ENCODE peak calls at places on chromosomes 5 and 9, in four cellular contexts. One of them, this sample, is unnamed. For H3K4me1, the result is how much of the 10 kb centered on the place peaks cover.

GRCh38 chr5:89064054-89064453 is 181.1 kb upstream of the MEF2C start:
- DNase-seq in H1: no peak
- DNase-seq in HepG2: no peak
- DNase-seq in K562: no peak
- DNase-seq in this sample: no peak

GRCh38 chr5:156208271-156208670 is 118.7 kb upstream of the SGCD start:
- DNase-seq in H1: no peak
- DNase-seq in K562: no peak
- DNase-seq in HepG2: no peak
- DNase-seq in this sample: no peak

GRCh38 chr9:81314525-81314924 is 374.8 kb downstream of the TLE1 start:
- DNase-seq in K562: no peak
- DNase-seq in HepG2: no peak
- DNase-seq in H1: no peak
- DNase-seq in this sample: no peak

GRCh38 chr9:28779240-28779639 is 1206.0 kb upstream of the C9orf72 start:
- DNase-seq in HepG2: no peak
- DNase-seq in K562: no peak
- DNase-seq in H1: no peak
- DNase-seq in this sample: no peak

GRCh38 chr9:137029058-137029922 is 1.3 kb upstream of the ABCA2 start:
- DNase-seq in H1: peak
- DNase-seq in K562: peak
- DNase-seq in HepG2: peak
- DNase-seq in this sample: peak

GRCh38 chr9:108234811-108235210 is 621.0 kb downstream of the ACTL7B start:
- DNase-seq in K562: no peak
- DNase-seq in H1: no peak
- DNase-seq in HepG2: no peak
- DNase-seq in this sample: no peak

GRCh38 chr5:163993126-163993525 is 487.7 kb downstream of the MAT2B start:
- DNase-seq in HepG2: no peak
- DNase-seq in K562: no peak
- DNase-seq in H1: no peak
- DNase-seq in this sample: peak

GRCh38 chr5:57780306-57780958 is 297.8 kb upstream of the ACTBL2 start:
- DNase-seq in K562: no peak
- DNase-seq in H1: no peak
- DNase-seq in HepG2: no peak
- DNase-seq in this sample: no peak

GRCh38 chr5:80249876-80250275 is 6.0 kb downstream of the SERINC5 start:
- DNase-seq in H1: no peak
- DNase-seq in HepG2: no peak
- DNase-seq in K562: no peak
- DNase-seq in this sample: no peak

GRCh38 chr9:136721339-136722092 is 9.1 kb downstream of the DIPK1B start:
- DNase-seq in K562: no peak
- DNase-seq in HepG2: no peak
- DNase-seq in H1: no peak
- DNase-seq in this sample: peak

GRCh38 chr5:150137997-150138396 is 17.6 kb downstream of the PDGFRB start:
- DNase-seq in H1: no peak
- DNase-seq in K562: no peak
- DNase-seq in HepG2: peak
- DNase-seq in this sample: no peak

GRCh38 chr5:124706729-124707361 is 39.6 kb downstream of the ZNF608 start:
- DNase-seq in K562: no peak
- DNase-seq in H1: no peak
- DNase-seq in HepG2: peak
- DNase-seq in this sample: no peak

GRCh38 chr5:13510616-13511015 is 433.9 kb downstream of the DNAH5 start:
- DNase-seq in K562: no peak
- DNase-seq in H1: no peak
- DNase-seq in HepG2: peak
- DNase-seq in this sample: no peak

GRCh38 chr9:131096490-131097258 is at the start of gene AIF1L:
- DNase-seq in K562: peak
- DNase-seq in HepG2: no peak
- DNase-seq in H1: peak
- DNase-seq in this sample: no peak

GRCh38 chr5:79825802-79826201 is 136.2 kb downstream of the CMYA5 start:
- DNase-seq in HepG2: no peak
- DNase-seq in K562: no peak
- DNase-seq in H1: no peak
- DNase-seq in this sample: no peak

GRCh38 chr9:8382266-8382665 is 582.7 kb upstream of the DMAC1 start:
- DNase-seq in HepG2: no peak
- DNase-seq in K562: no peak
- DNase-seq in H1: no peak
- DNase-seq in this sample: no peak

DNA sequence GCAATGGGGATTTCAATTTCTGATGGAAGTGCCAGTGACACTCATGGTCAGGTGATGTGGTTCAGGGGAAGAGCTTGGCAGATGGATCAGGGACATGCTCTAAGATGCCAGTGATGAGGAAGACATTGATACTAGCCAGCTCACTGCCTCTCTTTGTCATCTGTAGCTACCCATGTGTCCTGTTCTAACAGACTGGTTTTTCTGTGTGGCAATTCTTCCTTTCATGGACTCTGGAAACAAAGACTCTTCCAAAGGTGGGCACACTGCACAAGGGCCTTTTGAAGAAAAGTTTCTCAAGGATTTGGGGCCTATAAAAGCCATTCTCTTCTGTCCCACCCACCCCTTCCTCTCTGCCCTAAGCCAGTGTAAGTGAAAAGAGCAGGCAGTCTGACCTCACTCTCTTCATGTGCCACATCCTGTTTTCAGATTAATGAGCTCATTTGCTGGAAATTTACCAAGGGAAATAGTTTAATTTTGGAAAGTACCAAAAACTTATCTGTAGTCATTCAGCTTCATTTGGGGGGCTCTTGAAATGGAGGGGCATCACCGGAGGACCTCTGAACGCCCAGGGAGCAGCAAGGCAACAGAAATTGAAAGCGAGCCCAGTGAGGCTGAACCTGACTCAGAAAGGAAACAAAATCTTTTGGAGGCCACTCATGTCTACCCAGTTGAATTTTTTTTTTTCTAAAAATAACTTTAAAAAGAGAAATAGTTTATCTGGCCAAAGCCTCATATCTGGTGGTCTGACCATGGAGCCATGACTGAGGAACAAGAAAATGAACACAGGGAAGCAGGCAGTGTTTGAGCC is 4.9 kb upstream of the TRAF1 start:
- DNase-seq in HepG2: no peak
- DNase-seq in H1: no peak
- DNase-seq in K562: no peak
- DNase-seq in this sample: no peak
- TF ChIP-seq EP300 in HepG2: no peak
- TF ChIP-seq EP300 in H1: no peak
- TF ChIP-seq EP300 in K562: no peak
- TF ChIP-seq EP300 in this sample: no peak

DNA sequence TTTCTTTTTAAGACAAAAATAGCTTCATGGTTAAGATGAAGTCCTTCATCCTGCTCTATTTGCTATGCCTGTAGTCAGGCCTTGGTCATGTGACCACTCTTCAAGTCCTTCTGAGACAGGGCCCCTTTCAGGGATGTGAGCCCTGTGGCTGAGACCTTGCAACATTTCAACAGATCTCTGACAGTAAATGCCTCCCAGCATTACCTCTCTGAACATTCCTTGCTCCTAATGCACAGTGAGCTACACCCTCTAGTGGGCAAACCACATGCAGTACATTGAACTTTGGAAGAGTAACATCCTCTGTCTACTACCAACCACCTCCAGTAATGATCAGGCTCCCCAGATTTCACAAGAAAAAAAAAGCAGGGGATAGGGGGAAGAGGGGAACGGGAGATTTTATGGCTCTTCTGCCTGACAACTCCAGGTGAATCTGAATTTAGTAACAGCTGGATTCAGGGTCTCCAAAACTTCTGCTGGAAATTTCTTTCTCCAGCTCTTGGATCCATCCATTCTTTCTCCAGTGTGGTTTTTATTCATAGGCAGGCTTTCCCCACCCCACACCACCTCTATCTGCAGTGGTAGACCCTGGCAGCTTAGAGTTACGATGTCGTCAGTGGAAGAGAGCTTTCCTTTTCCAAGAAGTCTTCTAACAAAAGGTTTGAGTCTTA is 8.9 kb upstream of the FBXO38 start:
- DNase-seq in K562: peak
- DNase-seq in H1: peak
- DNase-seq in HepG2: peak
- DNase-seq in this sample: peak
- TF ChIP-seq JUN in K562: no peak
- TF ChIP-seq JUN in H1: no peak
- TF ChIP-seq JUN in HepG2: no peak
- TF ChIP-seq JUN in this sample: no peak

GRCh38 chr5:131641494-131641893 is 6.5 kb upstream of the RAPGEF6 start:
- DNase-seq in H1: no peak
- DNase-seq in K562: no peak
- DNase-seq in HepG2: no peak
- DNase-seq in this sample: no peak

GRCh38 chr5:131639148-131639547 is 4.1 kb upstream of the RAPGEF6 start:
- DNase-seq in HepG2: no peak
- DNase-seq in H1: no peak
- DNase-seq in K562: no peak
- DNase-seq in this sample: no peak

GRCh38 chr5:131635755-131636479 is 888 bp upstream of the RAPGEF6 start:
- DNase-seq in H1: no peak
- DNase-seq in HepG2: no peak
- DNase-seq in K562: peak
- DNase-seq in this sample: peak

GRCh38 chr5:131637694-131638093 is 2.7 kb upstream of the RAPGEF6 start:
- DNase-seq in H1: no peak
- DNase-seq in K562: no peak
- DNase-seq in HepG2: no peak
- DNase-seq in this sample: no peak

DNA sequence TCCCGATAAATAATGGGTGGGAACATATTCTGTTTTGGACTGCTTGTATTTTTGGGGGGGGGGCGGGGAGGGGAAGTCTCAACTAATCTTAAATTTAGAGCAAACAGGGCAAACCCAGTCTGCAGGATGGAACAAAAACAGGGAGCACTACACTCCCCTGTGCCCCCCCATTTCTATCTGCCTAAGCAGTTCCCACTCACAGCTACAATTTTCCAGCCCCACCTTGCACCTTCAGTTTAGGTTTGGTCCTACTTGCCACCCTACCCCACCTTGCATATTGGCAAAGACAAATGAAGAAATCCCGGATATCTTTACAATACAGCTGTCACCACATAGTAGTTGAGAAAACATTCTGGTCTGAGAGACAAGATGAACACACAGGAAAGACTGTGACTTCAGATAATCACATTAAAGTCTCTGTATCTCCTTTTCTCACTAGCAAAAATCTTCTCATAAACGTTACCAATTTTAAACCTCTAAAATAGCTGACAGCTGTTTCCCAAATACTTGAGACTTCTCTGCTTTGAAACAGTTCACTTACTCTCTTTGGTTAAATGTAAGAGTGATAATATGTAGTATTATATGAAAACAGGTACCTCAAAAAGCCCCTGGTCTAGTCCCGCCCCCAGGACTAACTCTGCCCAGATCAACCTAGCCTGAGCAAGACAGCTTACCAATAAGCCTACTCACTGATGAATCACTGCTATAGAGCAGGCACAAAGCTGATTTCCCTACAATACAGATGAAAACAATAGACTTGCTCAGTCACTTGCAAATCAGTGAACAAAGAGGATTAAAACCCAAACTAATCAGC is 5.2 kb upstream of the RAPGEF6 start:
- DNase-seq in HepG2: no peak
- DNase-seq in H1: no peak
- DNase-seq in K562: peak
- DNase-seq in this sample: no peak
- H3K4me1 ChIP-seq in HepG2: under half
- H3K4me1 ChIP-seq in H1: under half
- H3K4me1 ChIP-seq in K562: under half
- H3K4me1 ChIP-seq in this sample: under half

DNA sequence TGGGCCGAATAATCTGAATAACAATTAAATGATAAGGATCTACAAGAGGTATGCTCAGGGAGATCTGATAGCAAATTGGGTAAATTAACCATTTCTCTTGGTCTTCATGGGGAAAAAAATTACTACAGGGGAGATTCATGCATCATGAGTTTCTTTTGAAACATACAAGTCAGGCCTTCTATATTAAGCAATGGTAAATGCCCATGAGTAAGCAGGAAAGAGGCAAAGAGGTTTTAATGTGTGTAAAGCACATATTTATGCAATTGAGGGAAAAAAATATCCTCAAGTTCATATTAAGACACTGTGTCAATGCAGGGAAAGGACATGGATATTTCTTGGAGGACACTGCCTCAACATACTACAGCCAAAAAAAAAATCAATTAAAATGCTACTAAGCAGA is 73.4 kb upstream of the NR4A3 start:
- DNase-seq in H1: no peak
- DNase-seq in K562: no peak
- DNase-seq in HepG2: no peak
- DNase-seq in this sample: no peak
- TF ChIP-seq EP300 in H1: no peak
- TF ChIP-seq EP300 in K562: no peak
- TF ChIP-seq EP300 in HepG2: no peak
- TF ChIP-seq EP300 in this sample: no peak

GRCh38 chr5:128199104-128199503 is 115.5 kb downstream of the SLC12A2 start:
- DNase-seq in K562: no peak
- DNase-seq in HepG2: no peak
- DNase-seq in H1: no peak
- DNase-seq in this sample: no peak

GRCh38 chr5:128202320-128202719 is 118.8 kb downstream of the SLC12A2 start:
- DNase-seq in HepG2: no peak
- DNase-seq in H1: no peak
- DNase-seq in K562: no peak
- DNase-seq in this sample: no peak

GRCh38 chr5:128199611-128200010 is 116.0 kb downstream of the SLC12A2 start:
- DNase-seq in K562: no peak
- DNase-seq in HepG2: no peak
- DNase-seq in H1: no peak
- DNase-seq in this sample: no peak

GRCh38 chr5:128197911-128198522 is 114.5 kb downstream of the SLC12A2 start:
- DNase-seq in K562: no peak
- DNase-seq in HepG2: no peak
- DNase-seq in H1: no peak
- DNase-seq in this sample: no peak

GRCh38 chr5:128201065-128201926 is 117.7 kb downstream of the SLC12A2 start:
- DNase-seq in HepG2: peak
- DNase-seq in H1: peak
- DNase-seq in K562: peak
- DNase-seq in this sample: peak
- TF ChIP-seq JUN in HepG2: no peak
- TF ChIP-seq JUN in H1: no peak
- TF ChIP-seq JUN in K562: no peak
- TF ChIP-seq JUN in this sample: no peak

GRCh38 chr5:100890514-100891008 is 12.5 kb downstream of the ST8SIA4 start:
- DNase-seq in K562: no peak
- DNase-seq in HepG2: no peak
- DNase-seq in H1: no peak
- DNase-seq in this sample: no peak
- H3K4me1 ChIP-seq in K562: under half
- H3K4me1 ChIP-seq in HepG2: under half
- H3K4me1 ChIP-seq in H1: under half
- H3K4me1 ChIP-seq in this sample: under half

GRCh38 chr9:89318123-89319014 is at the start of gene SECISBP2:
- DNase-seq in K562: peak
- DNase-seq in HepG2: peak
- DNase-seq in H1: peak
- DNase-seq in this sample: peak
- TF ChIP-seq EP300 in K562: no peak
- TF ChIP-seq EP300 in HepG2: peak
- TF ChIP-seq EP300 in H1: peak
- TF ChIP-seq EP300 in this sample: no peak

GRCh38 chr9:826500-827280 is 14.8 kb upstream of the DMRT1 start:
- DNase-seq in H1: peak
- DNase-seq in HepG2: no peak
- DNase-seq in K562: peak
- DNase-seq in this sample: no peak
- TF ChIP-seq JUN in H1: no peak
- TF ChIP-seq JUN in HepG2: no peak
- TF ChIP-seq JUN in K562: no peak
- TF ChIP-seq JUN in this sample: no peak